ENCODE peak calls at places on chromosomes 6 and 20, in five cellular contexts. B is left ventricle myocardium inferior, U is fibroblast of lung, H is coronary artery, Z is right lobe of liver. A is an unnamed sample.

GRCh38 chr6:163291622-163292021 is 122.9 kb upstream of the QKI start:
- DNase-seq in B (no peak), Z (no peak), U (peak; percentile 84), H (no peak), A (no peak)

GRCh38 chr6:74091794-74092157 is 395.8 kb downstream of the CD109 start:
- DNase-seq in B (no peak), U (no peak), Z (no peak), H (no peak), A (no peak)

GRCh38 chr20:64056889-64057627 is 5.9 kb upstream of the TCEA2 start:
- DNase-seq in B (no peak), U (no peak), H (no peak), Z (no peak), A (no peak)

GRCh38 chr6:163956571-163957407 is 542.3 kb downstream of the QKI start:
- DNase-seq in Z (peak; percentile 83), H (no peak), U (peak; percentile 73), B (peak; percentile 81), A (peak; percentile 87)

GRCh38 chr6:28980797-28981390 is 24.2 kb downstream of the ZNF311 start:
- DNase-seq in U (peak; percentile 79), Z (peak; percentile 62), H (no peak), B (peak; percentile 20), A (peak; percentile 77)

GRCh38 chr6:72617721-72618120 is 4.1 kb upstream of the KCNQ5 start:
- DNase-seq in B (no peak), U (no peak), H (no peak), Z (no peak), A (no peak)

GRCh38 chr6:56463443-56463842 is 179.2 kb downstream of the DST start:
- DNase-seq in H (no peak), U (no peak), B (no peak), Z (no peak), A (no peak)

GRCh38 chr6:112232845-112233256 is 21.5 kb downstream of the LAMA4 start:
- DNase-seq in H (no peak), U (peak; percentile 98), B (peak; percentile 29), Z (no peak), A (no peak)

GRCh38 chr6:43809417-43810305 is 39.6 kb downstream of the VEGFA start:
- DNase-seq in U (peak; percentile 80), B (no peak), Z (no peak), H (no peak), A (no peak)

GRCh38 chr6:158758464-158758863 is 60.7 kb downstream of the EZR start:
- DNase-seq in U (peak; percentile 18), H (peak; percentile 64), B (no peak), Z (no peak), A (no peak)

GRCh38 chr20:55472704-55473103 is 532.6 kb downstream of the CBLN4 start:
- DNase-seq in U (no peak), H (no peak), Z (no peak), B (no peak), A (no peak)

GRCh38 chr6:149319413-149319812 is 1.9 kb downstream of the TAB2 start:
- DNase-seq in B (no peak), U (no peak), Z (no peak), H (no peak), A (no peak)
- H3K4me3 ChIP-seq in B (peak overlapping the region; percentile 98), U (peak overlapping the region; percentile 86), Z (peak overlapping the region; percentile 88), H (peak overlapping the region; percentile 97), A (peak overlapping the region; percentile 98)

GRCh38 chr6:139112146-139112545 is 22.7 kb upstream of the HECA start:
- DNase-seq in H (no peak), Z (no peak), B (no peak), U (no peak), A (no peak)

GRCh38 chr6:139112561-139112960 is 22.3 kb upstream of the HECA start:
- DNase-seq in H (no peak), B (no peak), Z (no peak), U (no peak), A (no peak)

GRCh38 chr6:139107051-139107450 is 27.8 kb upstream of the HECA start:
- DNase-seq in U (no peak), B (no peak), H (no peak), Z (no peak), A (no peak)

GRCh38 chr6:139108378-139108777 is 26.5 kb upstream of the HECA start:
- DNase-seq in H (no peak), U (no peak), B (no peak), Z (no peak), A (no peak)

GRCh38 chr6:139109558-139109957 is 25.3 kb upstream of the HECA start:
- DNase-seq in Z (no peak), U (peak; percentile 19), B (no peak), H (no peak), A (peak; percentile 78)
- TF ChIP-seq CTCF in Z (peak; percentile 33), U (peak; percentile 40), B (peak; percentile 63), H (no peak), A (peak; percentile 57)

GRCh38 chr6:89917801-89918366 is 23.6 kb downstream of the GJA10 start:
- DNase-seq in Z (no peak), B (no peak), H (no peak), U (no peak), A (no peak)
- H3K4me3 ChIP-seq in Z (no peak overlapping the region), B (no peak overlapping the region), H (no peak overlapping the region), U (no peak overlapping the region), A (no peak overlapping the region)

GRCh38 chr6:129792049-129792448 is 69.1 kb downstream of the TMEM244 start:
- DNase-seq in Z (no peak), B (no peak), U (no peak), H (no peak), A (no peak)

GRCh38 chr6:129786548-129786947 is 74.6 kb downstream of the TMEM244 start:
- DNase-seq in B (no peak), U (no peak), Z (no peak), H (no peak), A (no peak)

GRCh38 chr6:129793447-129793846 is 67.7 kb downstream of the TMEM244 start:
- DNase-seq in U (no peak), H (no peak), B (no peak), Z (no peak), A (no peak)

GRCh38 chr6:129790786-129791185 is 70.3 kb downstream of the TMEM244 start:
- DNase-seq in U (no peak), H (no peak), Z (no peak), B (no peak), A (no peak)

DNA sequence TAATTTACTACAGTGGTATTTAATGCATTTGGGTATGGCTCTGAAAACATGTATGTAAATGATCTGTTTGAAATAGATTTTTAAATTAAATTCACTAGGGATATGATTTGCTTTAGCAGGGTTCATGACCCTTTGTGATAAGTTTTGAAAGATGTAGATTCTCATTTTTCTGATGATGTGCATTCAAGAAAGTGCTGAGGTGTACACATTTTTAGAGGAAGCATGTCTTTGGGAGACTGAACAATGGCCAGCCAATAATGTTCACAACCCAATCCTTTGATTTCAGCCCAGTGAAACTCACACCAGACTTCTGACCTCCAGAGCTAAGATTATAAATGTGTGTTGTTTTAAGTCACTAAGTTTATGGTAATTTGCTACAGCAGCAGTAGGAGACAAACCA is 71.1 kb downstream of the TMEM244 start:
- DNase-seq in H (no peak), B (no peak), Z (no peak), U (no peak), A (no peak)
- TF ChIP-seq CTCF in H (no peak), B (no peak), Z (no peak), U (no peak), A (no peak)

GRCh38 chr6:69796627-69797390 is at the start of gene LMBRD1:
- DNase-seq in B (peak; percentile 98), H (peak; percentile 98), Z (peak; percentile 99), U (peak; percentile 94), A (peak; percentile 99)

GRCh38 chr6:69802995-69803394 is 6.2 kb upstream of the LMBRD1 start:
- DNase-seq in Z (no peak), U (no peak), B (no peak), H (no peak), A (no peak)

GRCh38 chr6:69801225-69801624 is 4.4 kb upstream of the LMBRD1 start:
- DNase-seq in Z (no peak), U (no peak), H (no peak), B (no peak), A (no peak)

GRCh38 chr6:69796081-69796626 is 656 bp downstream of the LMBRD1 start:
- DNase-seq in H (no peak), B (no peak), U (peak; percentile 59), Z (no peak), A (peak; percentile 68)

DNA sequence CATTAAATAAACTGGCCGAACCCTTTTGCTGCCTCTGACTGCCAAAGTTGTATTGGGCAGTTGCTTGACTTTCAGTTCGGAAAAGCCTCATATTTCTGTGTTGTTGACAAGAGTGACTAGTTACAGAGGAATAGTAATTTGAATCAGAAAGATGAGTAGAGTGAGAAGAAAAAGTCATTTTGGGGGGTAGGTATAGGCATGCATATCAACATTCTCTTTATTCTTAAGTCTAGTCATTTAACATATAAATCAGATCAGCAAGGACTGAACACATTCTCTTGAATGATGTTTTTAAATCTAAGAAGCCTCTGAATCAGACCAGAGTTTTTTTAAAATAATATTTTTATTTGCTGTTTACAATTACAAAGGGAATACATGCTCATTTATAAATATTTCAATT is 4.9 kb upstream of the LMBRD1 start:
- DNase-seq in U (no peak), B (no peak), H (no peak), Z (no peak), A (no peak)
- H3K4me3 ChIP-seq in U (no peak overlapping the region), B (no peak overlapping the region), H (no peak overlapping the region), Z (no peak overlapping the region), A (no peak overlapping the region)

DNA sequence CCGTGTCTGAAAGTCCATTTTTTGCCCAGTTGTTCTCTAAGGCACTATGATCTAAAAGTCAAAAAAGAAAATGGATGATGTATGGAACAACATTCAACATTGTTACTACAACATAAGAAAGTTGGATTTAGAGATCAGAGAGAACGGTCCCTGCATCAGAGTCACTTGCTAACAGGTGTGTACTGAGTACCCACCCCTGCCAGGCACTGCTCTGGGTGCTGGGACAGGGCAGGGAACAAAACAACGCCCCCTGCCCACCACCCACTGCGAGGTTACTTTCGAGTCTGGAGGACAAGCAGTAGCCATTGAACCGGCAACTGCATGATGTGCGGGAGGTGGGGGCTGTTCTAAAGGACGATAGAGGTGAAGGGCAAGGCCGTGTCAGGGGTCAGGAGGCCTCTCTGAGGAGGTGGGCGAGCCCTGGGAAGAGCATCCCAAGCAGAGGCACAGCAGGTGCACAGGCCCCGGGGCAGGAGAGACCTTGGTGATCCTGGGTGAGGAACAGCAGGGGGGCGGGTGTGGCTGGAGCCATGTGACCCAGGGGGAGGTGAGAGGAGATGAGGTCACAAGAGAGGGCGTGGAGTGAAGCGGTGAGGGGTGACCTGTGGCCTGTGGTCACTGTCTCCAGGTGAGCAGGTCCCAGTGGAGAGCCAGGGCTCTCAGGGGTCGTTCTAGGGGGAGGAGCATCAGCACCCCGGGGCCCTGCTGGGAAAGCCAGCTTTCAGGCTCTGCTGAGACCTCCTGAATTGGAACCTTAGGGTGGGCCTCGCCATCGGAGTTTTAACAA is 197.5 kb upstream of the SULF2 start:
- DNase-seq in H (peak; percentile 16), U (no peak), Z (no peak), B (no peak), A (peak; percentile 21)
- TF ChIP-seq CTCF in H (no peak), U (no peak), Z (no peak), B (no peak), A (no peak)

GRCh38 chr6:156450421-156450820 is 326.8 kb upstream of the ARID1B start:
- DNase-seq in U (no peak), B (no peak), Z (no peak), H (no peak), A (no peak)
- H3K4me3 ChIP-seq in U (no peak overlapping the region), B (no peak overlapping the region), Z (no peak overlapping the region), H (no peak overlapping the region), A (no peak overlapping the region)

A was measured in GM12865.